ENCODE peak calls at places on chromosomes 5 and 9, in four cellular contexts. Q is IMR-90, P is K562, S is HepG2. F is an unnamed sample.

GRCh38 chr9:121836382-121836885 is 185.0 kb downstream of the DAB2IP start:
- DNase-seq in Q (no peak), P (no peak), S (no peak), F (no peak)

GRCh38 chr9:27065288-27065687 is 43.7 kb upstream of the TEK start:
- DNase-seq in Q (peak), P (no peak), S (peak), F (no peak)

GRCh38 chr9:114512337-114512874 is 7.1 kb upstream of the WHRN start:
- DNase-seq in Q (no peak), P (no peak), S (no peak), F (no peak)

GRCh38 chr9:68979538-68980314 is 34.2 kb downstream of the PRKACG start:
- DNase-seq in Q (no peak), P (no peak), S (no peak), F (no peak)

GRCh38 chr5:151742870-151743294 is 15.5 kb downstream of the ATOX1 start:
- DNase-seq in Q (peak), P (peak), S (peak), F (peak)

GRCh38 chr5:112986224-112986623 is 9.6 kb downstream of the DCP2 start:
- DNase-seq in Q (no peak), P (no peak), S (no peak), F (no peak)

GRCh38 chr5:56461584-56461983 is 228.5 kb upstream of the ANKRD55 start:
- DNase-seq in Q (no peak), P (no peak), S (no peak), F (no peak)

GRCh38 chr5:166909040-166909439 is 1382.4 kb upstream of the WWC1 start:
- DNase-seq in Q (no peak), P (no peak), S (no peak), F (peak)

GRCh38 chr5:115398726-115399125 is 102.3 kb upstream of the CCDC112 start:
- DNase-seq in Q (peak), P (no peak), S (no peak), F (no peak)

GRCh38 chr5:29367176-29367833 is 1826.2 kb upstream of the CDH6 start:
- DNase-seq in Q (no peak), P (no peak), S (peak), F (no peak)

GRCh38 chr5:174176511-174176910 is 131.0 kb downstream of the NSG2 start:
- DNase-seq in Q (no peak), P (no peak), S (no peak), F (no peak)

GRCh38 chr9:89661391-89661949 is 56.7 kb downstream of the GADD45G start:
- DNase-seq in Q (no peak), P (no peak), S (peak), F (no peak)

GRCh38 chr5:115418788-115419187 is 122.3 kb upstream of the CCDC112 start:
- DNase-seq in Q (no peak), P (no peak), S (no peak), F (no peak)

GRCh38 chr9:122827759-122828090 is 663 bp downstream of the PDCL start:
- DNase-seq in Q (peak), P (peak), S (no peak), F (peak)

GRCh38 chr5:172659909-172660628 is 19.0 kb downstream of the NEURL1B start:
- DNase-seq in Q (peak), P (no peak), S (peak), F (no peak)

GRCh38 chr5:55524816-55525215 is 9.9 kb downstream of the PLPP1 start:
- DNase-seq in Q (no peak), P (no peak), S (no peak), F (no peak)

GRCh38 chr9:132503116-132503515 is 79.3 kb upstream of the BARHL1 start:
- DNase-seq in Q (no peak), P (no peak), S (no peak), F (no peak)

GRCh38 chr5:3105581-3105980 is 354.1 kb upstream of the IRX2 start:
- DNase-seq in Q (no peak), P (no peak), S (no peak), F (no peak)

GRCh38 chr9:116928884-116929283 is 241.8 kb downstream of the TRIM32 start:
- DNase-seq in Q (no peak), P (no peak), S (no peak), F (no peak)

GRCh38 chr5:89313804-89314588 is 431.0 kb upstream of the MEF2C start:
- DNase-seq in Q (peak), P (peak), S (no peak), F (no peak)

GRCh38 chr5:148898413-148899075 is 72.1 kb downstream of the ADRB2 start:
- DNase-seq in Q (no peak), P (no peak), S (no peak), F (no peak)
- TF ChIP-seq MAZ in Q (no peak), P (no peak), S (no peak), F (no peak)

DNA sequence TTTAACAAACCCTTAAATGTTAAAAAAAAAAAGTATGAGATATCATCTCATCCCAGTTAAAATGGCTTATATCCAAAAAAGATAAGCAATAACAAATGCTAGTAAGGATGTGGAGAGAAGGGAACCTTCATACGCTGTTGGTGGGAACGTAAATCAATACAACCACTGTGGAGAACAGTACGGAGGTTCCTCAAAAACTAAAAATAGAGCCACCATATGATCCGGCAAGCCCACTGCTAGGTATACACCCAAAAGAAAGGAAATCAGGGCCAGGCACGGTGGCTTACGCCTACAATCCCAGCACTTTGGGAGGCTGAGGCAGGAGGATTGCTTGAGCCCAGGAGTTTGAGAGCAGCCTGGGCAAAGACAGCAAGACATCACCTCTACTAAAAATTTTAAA is 3.0 kb downstream of the MTMR12 start:
- DNase-seq in Q (no peak), P (no peak), S (no peak), F (no peak)
- TF ChIP-seq MAZ in Q (no peak), P (no peak), S (no peak), F (no peak)

DNA sequence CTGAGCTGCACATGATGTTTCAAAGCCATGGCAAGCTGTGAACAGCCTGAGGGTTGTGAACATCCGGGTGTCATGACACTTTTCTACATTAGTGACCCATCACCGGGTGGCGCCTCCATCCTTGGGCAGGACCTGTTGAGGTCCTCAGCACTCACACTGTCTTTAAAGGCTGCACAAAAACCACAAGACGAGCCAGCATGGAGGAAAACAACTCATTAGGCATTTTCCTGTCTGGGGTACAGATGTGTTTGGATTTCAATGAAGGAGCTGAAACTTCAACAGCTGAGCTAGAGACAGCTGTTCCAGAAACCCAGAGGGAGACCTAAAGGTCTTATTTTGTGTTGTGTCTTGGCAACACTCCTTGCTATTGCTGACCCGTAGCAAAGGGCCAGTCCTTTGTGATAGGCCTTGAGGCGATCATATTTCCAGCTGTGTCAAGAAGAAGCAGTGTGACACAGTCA is 151.9 kb upstream of the VLDLR start:
- DNase-seq in Q (peak), P (no peak), S (no peak), F (peak)
- TF ChIP-seq MAZ in Q (no peak), P (no peak), S (no peak), F (no peak)

DNA sequence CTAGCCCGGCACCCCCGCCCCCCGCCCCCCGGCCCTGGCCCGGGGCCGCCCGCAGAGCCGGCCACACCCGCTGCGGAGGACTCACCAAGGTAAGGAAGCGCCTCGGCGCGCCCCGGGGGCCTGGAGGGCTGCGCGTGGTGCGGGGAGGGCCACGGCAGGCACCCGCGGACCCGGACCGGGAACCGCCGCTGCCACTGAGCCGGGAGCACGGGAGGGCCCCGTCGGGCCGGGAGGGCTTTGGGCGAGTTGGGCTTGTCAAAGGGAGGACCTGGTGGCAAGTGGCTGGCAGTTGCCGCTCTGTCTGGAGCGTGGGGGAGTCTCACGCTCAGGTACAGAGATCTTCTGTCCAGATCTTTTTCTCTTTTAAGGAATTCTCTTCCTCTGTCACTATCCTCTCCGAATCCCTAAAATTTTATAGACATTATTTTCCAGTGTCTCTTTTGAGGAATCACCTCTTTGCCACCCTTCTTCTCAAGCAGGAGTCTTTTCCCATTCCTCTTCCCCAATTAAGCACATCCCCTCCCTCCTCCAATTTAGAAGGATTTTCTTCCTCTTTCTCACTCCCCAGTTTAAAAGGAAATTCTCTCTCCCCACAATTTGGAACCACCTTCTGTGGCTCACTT is 11.3 kb upstream of the LHX2 start:
- DNase-seq in Q (no peak), P (no peak), S (no peak), F (no peak)
- TF ChIP-seq MAZ in Q (no peak), P (no peak), S (no peak), F (no peak)

GRCh38 chr5:108529381-108529780 is 147.5 kb upstream of the FBXL17 start:
- DNase-seq in Q (peak), P (no peak), S (no peak), F (no peak)
- TF ChIP-seq MAZ in Q (no peak), P (no peak), S (no peak), F (no peak)

F was measured in A549.